ENCODE peak calls at places on chromosomes 7 and 10, in seven cellular contexts. H, W, J, N, L, Y and A are unnamed samples.
A peak's percentile ranks its signal among the peaks of the same experiment; 100 is the strongest.

GRCh38 chr10:62619409-62619730 is 185.2 kb upstream of the ADO start:
- DNase-seq in H (no peak), W (peak; percentile 17), J (no peak), N (no peak), L (no peak), Y (no peak), A (no peak)

GRCh38 chr7:42152353-42153205 is 84.4 kb downstream of the GLI3 start:
- DNase-seq in H (no peak), W (no peak), J (peak; percentile 83), N (no peak), L (peak; percentile 43), Y (no peak), A (no peak)

GRCh38 chr10:69491611-69492010 is 40.3 kb downstream of the TSPAN15 start:
- DNase-seq in H (no peak), W (no peak), J (no peak), N (no peak), L (no peak), Y (no peak), A (no peak)

GRCh38 chr10:74575191-74575720 is 251.1 kb upstream of the KAT6B start:
- DNase-seq in H (no peak), W (no peak), J (no peak), N (no peak), L (no peak), Y (no peak), A (no peak)

GRCh38 chr7:139328375-139328774 is 12.8 kb upstream of the FMC1 start:
- DNase-seq in H (no peak), W (peak; percentile 95), J (no peak), N (no peak), L (peak; percentile 78), Y (no peak), A (no peak)

GRCh38 chr7:115230882-115231508 is 309.1 kb downstream of the MDFIC start:
- DNase-seq in H (no peak), W (peak; percentile 96), J (no peak), N (peak; percentile 6), L (peak; percentile 91), Y (no peak), A (peak; percentile 86)

GRCh38 chr10:18214692-18215563 is 74.7 kb downstream of the CACNB2 start:
- DNase-seq in H (peak; percentile 53), W (peak; percentile 73), J (peak; percentile 61), N (peak; percentile 38), L (peak; percentile 50), Y (peak; percentile 71), A (peak; percentile 85)

GRCh38 chr7:29454899-29455451 is 108.7 kb upstream of the PRR15 start:
- DNase-seq in H (no peak), W (no peak), J (no peak), N (no peak), L (peak; percentile 30), Y (no peak), A (no peak)

GRCh38 chr10:52644678-52645434 is 127.7 kb downstream of the MBL2 start:
- DNase-seq in H (no peak), W (peak; percentile 32), J (peak; percentile 63), N (peak; percentile 24), L (peak; percentile 97), Y (no peak), A (peak; percentile 76)

GRCh38 chr7:2104107-2104710 is 128.5 kb downstream of the MAD1L1 start:
- DNase-seq in H (peak; percentile 86), W (peak; percentile 93), J (peak; percentile 89), N (peak; percentile 90), L (no peak), Y (peak; percentile 96), A (peak; percentile 90)

GRCh38 chr10:125343118-125343752 is 182.9 kb upstream of the CTBP2 start:
- DNase-seq in H (no peak), W (peak; percentile 36), J (peak; percentile 50), N (no peak), L (peak; percentile 55), Y (no peak), A (peak; percentile 31)

GRCh38 chr10:31808258-31809218 is 120.1 kb downstream of the ARHGAP12 start:
- DNase-seq in H (peak; percentile 25), W (peak; percentile 80), J (peak; percentile 41), N (peak; percentile 39), L (peak; percentile 59), Y (no peak), A (peak; percentile 60)

GRCh38 chr10:97762816-97763215 is 9.0 kb downstream of the SFRP5 start:
- DNase-seq in H (no peak), W (no peak), J (peak; percentile 84), N (no peak), L (no peak), Y (no peak), A (no peak)

GRCh38 chr10:78742406-78742729 is 326.4 kb upstream of the ZMIZ1 start:
- DNase-seq in H (no peak), W (no peak), J (no peak), N (no peak), L (no peak), Y (no peak), A (no peak)

GRCh38 chr10:70183304-70183703 is 13.0 kb upstream of the SAR1A start:
- DNase-seq in H (no peak), W (no peak), J (peak; percentile 34), N (no peak), L (no peak), Y (no peak), A (no peak)

GRCh38 chr10:14102056-14102455 is 228.7 kb downstream of the FRMD4A start:
- DNase-seq in H (no peak), W (peak; percentile 51), J (peak; percentile 60), N (no peak), L (no peak), Y (no peak), A (no peak)

GRCh38 chr10:85593226-85593625 is 773.4 kb downstream of the GRID1 start:
- DNase-seq in H (no peak), W (no peak), J (no peak), N (no peak), L (no peak), Y (no peak), A (no peak)

GRCh38 chr10:80588506-80589020 is 50.9 kb downstream of the SH2D4B start:
- DNase-seq in H (no peak), W (no peak), J (no peak), N (no peak), L (no peak), Y (no peak), A (no peak)

GRCh38 chr7:36149694-36150452 is 3.2 kb upstream of the EEPD1 start:
- DNase-seq in H (no peak), W (no peak), J (no peak), N (no peak), L (no peak), Y (no peak), A (no peak)

GRCh38 chr7:27346531-27347260 is 104.1 kb downstream of the EVX1 start:
- DNase-seq in H (peak; percentile 49), W (peak; percentile 84), J (no peak), N (peak; percentile 7), L (peak; percentile 99), Y (peak; percentile 47), A (no peak)

GRCh38 chr7:158422551-158423189 is 165.0 kb downstream of the PTPRN2 start:
- DNase-seq in H (no peak), W (no peak), J (no peak), N (no peak), L (no peak), Y (no peak), A (no peak)

GRCh38 chr7:101978683-101979082 is 161.3 kb downstream of the CUX1 start:
- DNase-seq in H (no peak), W (no peak), J (no peak), N (no peak), L (peak; percentile 35), Y (no peak), A (no peak)

GRCh38 chr7:123718773-123719480 is 29.9 kb downstream of the WASL start:
- DNase-seq in H (no peak), W (no peak), J (no peak), N (no peak), L (no peak), Y (no peak), A (no peak)

GRCh38 chr10:33306756-33307519 is 27.5 kb downstream of the NRP1 start:
- DNase-seq in H (no peak), W (peak; percentile 79), J (no peak), N (no peak), L (peak; percentile 86), Y (no peak), A (no peak)

GRCh38 chr10:121069061-121069850 is 218.1 kb downstream of the WDR11 start:
- DNase-seq in H (no peak), W (no peak), J (no peak), N (no peak), L (peak; percentile 62), Y (no peak), A (no peak)

GRCh38 chr10:94005050-94005449 is 11.3 kb downstream of the PLCE1 start:
- DNase-seq in H (no peak), W (peak; percentile 81), J (no peak), N (no peak), L (peak; percentile 95), Y (no peak), A (no peak)
- H3K4me1 ChIP-seq in H (peaks cover 23% of the 10 kb centered on the region), W (peaks cover 3% of the 10 kb centered on the region), J (peaks cover 22% of the 10 kb centered on the region), N (peaks cover 46% of the 10 kb centered on the region), L (peaks cover 49% of the 10 kb centered on the region), Y (peaks cover 6% of the 10 kb centered on the region), A (no peaks in the 10 kb centered on the region)

GRCh38 chr10:103544657-103545310 is 51.3 kb downstream of the NEURL1 start:
- DNase-seq in H (no peak), W (no peak), J (no peak), N (no peak), L (no peak), Y (peak; percentile 22), A (no peak)
- H3K4me1 ChIP-seq in H (peaks cover 10% of the 10 kb centered on the region), W (peaks cover 3% of the 10 kb centered on the region), J (peaks cover 22% of the 10 kb centered on the region), N (peaks cover 24% of the 10 kb centered on the region), L (peaks cover 11% of the 10 kb centered on the region), Y (peaks cover 3% of the 10 kb centered on the region), A (peaks cover 32% of the 10 kb centered on the region)

GRCh38 chr10:109959571-109960145 is 36.3 kb upstream of the XPNPEP1 start:
- DNase-seq in H (no peak), W (no peak), J (no peak), N (no peak), L (no peak), Y (no peak), A (no peak)

GRCh38 chr10:109962247-109962646 is 38.9 kb upstream of the XPNPEP1 start:
- DNase-seq in H (no peak), W (peak; percentile 25), J (no peak), N (no peak), L (peak; percentile 22), Y (no peak), A (no peak)

GRCh38 chr10:109963439-109963838 is 40.1 kb upstream of the XPNPEP1 start:
- DNase-seq in H (no peak), W (peak; percentile 58), J (no peak), N (no peak), L (no peak), Y (no peak), A (peak; percentile 27)

GRCh38 chr10:109964318-109964717 is 41.0 kb upstream of the XPNPEP1 start:
- DNase-seq in H (no peak), W (no peak), J (no peak), N (no peak), L (no peak), Y (no peak), A (no peak)

GRCh38 chr10:109961181-109962001 is 38.1 kb upstream of the XPNPEP1 start:
- DNase-seq in H (no peak), W (peak; percentile 69), J (no peak), N (no peak), L (peak; percentile 38), Y (no peak), A (peak; percentile 32)
- H3K4me1 ChIP-seq in H (peaks cover 33% of the 10 kb centered on the region), W (peaks cover 20% of the 10 kb centered on the region), J (peaks cover 21% of the 10 kb centered on the region), N (peaks cover 30% of the 10 kb centered on the region), L (peaks cover 27% of the 10 kb centered on the region), Y (peaks cover 2% of the 10 kb centered on the region), A (peaks cover 7% of the 10 kb centered on the region)

DNA sequence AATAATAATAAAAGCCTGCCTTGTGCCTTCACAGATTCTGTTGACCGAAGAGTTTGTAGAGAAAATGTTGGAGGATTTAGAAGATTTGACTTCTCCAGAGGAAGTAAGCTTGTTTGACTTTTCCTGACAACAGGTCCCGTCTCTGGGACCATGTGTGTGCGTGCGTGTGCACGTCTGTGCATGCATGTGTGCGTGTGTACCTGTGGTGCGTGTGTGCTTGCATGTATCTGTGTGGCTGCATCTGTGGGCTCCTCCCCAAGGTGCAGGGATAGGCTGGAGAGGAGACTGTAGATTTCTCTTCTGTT is 17.2 kb upstream of the TRIM8 start:
- DNase-seq in H (no peak), W (no peak), J (no peak), N (no peak), L (no peak), Y (no peak), A (no peak)
- H3K4me1 ChIP-seq in H (peaks cover 76% of the 10 kb centered on the region), W (peaks cover 53% of the 10 kb centered on the region), J (peaks cover 75% of the 10 kb centered on the region), N (peaks cover 60% of the 10 kb centered on the region), L (peaks cover 38% of the 10 kb centered on the region), Y (peaks cover 11% of the 10 kb centered on the region), A (no peaks in the 10 kb centered on the region)